ENCODE peak calls at places on chromosomes 3 and 15, in seven cellular contexts. X is IMR-90, F is neuronal stem cell, O is H1, G is H9, L is mesenchymal stem cell, T is trophoblast cell. I is an unnamed sample.

GRCh38 chr3:49657208-49657915 is 16.8 kb upstream of the APEH start:
- DNase-seq in T (no peak), G (no peak), X (no peak), O (no peak), F (no peak), L (no peak), I (no peak)

GRCh38 chr3:12869025-12869695 is 27.8 kb upstream of the RPL32 start:
- DNase-seq in F (peak; percentile 77), O (no peak), L (peak; percentile 36), G (peak; percentile 84), X (no peak), T (no peak), I (peak; percentile 66)

GRCh38 chr15:95410757-95411156 is 919.7 kb upstream of the NR2F2 start:
- DNase-seq in O (no peak), F (no peak), L (peak; percentile 45), G (no peak), X (no peak), T (no peak), I (peak; percentile 10)

GRCh38 chr3:177337548-177338331 is 140.5 kb upstream of the TBL1XR1 start:
- DNase-seq in L (peak; percentile 42), T (no peak), O (no peak), F (no peak), X (peak; percentile 82), G (no peak), I (no peak)

GRCh38 chr3:124627501-124627908 is 102.7 kb upstream of the UMPS start:
- DNase-seq in F (no peak), L (peak; percentile 37), X (peak; percentile 10), O (no peak), G (no peak), T (peak; percentile 77), I (peak; percentile 95)

GRCh38 chr3:151919030-151919328 is 45.5 kb downstream of the SUCNR1 start:
- DNase-seq in L (no peak), X (no peak), T (no peak), G (no peak), F (no peak), O (no peak), I (no peak)

GRCh38 chr15:82014989-82015388 is 30.8 kb downstream of the MEX3B start:
- DNase-seq in O (no peak), X (peak; percentile 4), L (no peak), T (no peak), F (no peak), G (no peak), I (no peak)

GRCh38 chr3:133377396-133377795 is 22.5 kb upstream of the BFSP2 start:
- DNase-seq in F (no peak), T (no peak), O (no peak), G (no peak), L (peak; percentile 43), X (peak; percentile 69), I (peak; percentile 64)

GRCh38 chr3:188262913-188263683 is 109.1 kb downstream of the LPP start:
- DNase-seq in T (no peak), F (no peak), X (peak; percentile 83), G (no peak), O (no peak), L (peak; percentile 91), I (no peak)

GRCh38 chr3:24235121-24235520 is 259.5 kb downstream of the THRB start:
- DNase-seq in G (no peak), F (no peak), O (no peak), L (peak; percentile 40), T (no peak), X (peak; percentile 31), I (no peak)

GRCh38 chr15:101062063-101062462 is 142.9 kb downstream of the LRRK1 start:
- DNase-seq in T (no peak), O (no peak), G (peak; percentile 14), F (no peak), X (no peak), L (no peak), I (no peak)

GRCh38 chr3:70789878-70790277 is 477.4 kb upstream of the MDFIC2 start:
- DNase-seq in T (no peak), G (no peak), O (no peak), L (no peak), F (no peak), X (no peak), I (no peak)

GRCh38 chr3:185420762-185421161 is 57.8 kb downstream of the MAP3K13 start:
- DNase-seq in L (no peak), F (no peak), T (no peak), G (no peak), X (no peak), O (no peak), I (no peak)

GRCh38 chr3:25428950-25429349 is 887 bp downstream of the RARB start:
- DNase-seq in L (no peak), F (no peak), X (no peak), T (no peak), G (no peak), O (no peak), I (no peak)

GRCh38 chr15:39230205-39230916 is 350.5 kb upstream of the THBS1 start:
- DNase-seq in F (no peak), X (no peak), T (no peak), O (no peak), G (no peak), L (peak; percentile 45), I (no peak)

GRCh38 chr15:88454231-88454630 is 13.0 kb downstream of the MRPL46 start:
- DNase-seq in O (no peak), X (peak; percentile 39), F (no peak), G (no peak), L (peak; percentile 5), T (no peak), I (no peak)

GRCh38 chr3:111910806-111911205 is 51.7 kb downstream of the PHLDB2 start:
- DNase-seq in G (no peak), X (peak; percentile 86), O (no peak), T (no peak), F (no peak), L (peak; percentile 81), I (peak; percentile 19)

GRCh38 chr3:124745092-124745491 is 14.8 kb downstream of the UMPS start:
- DNase-seq in X (no peak), F (no peak), T (no peak), L (no peak), G (no peak), O (no peak), I (peak; percentile 55)

GRCh38 chr15:41501191-41501917 is 7.7 kb downstream of the ITPKA start:
- DNase-seq in T (no peak), G (no peak), L (peak; percentile 26), O (no peak), F (peak; percentile 26), X (peak; percentile 44), I (peak; percentile 61)

GRCh38 chr15:31905054-31905453 is 125.3 kb upstream of the CHRNA7 start:
- DNase-seq in F (no peak), T (no peak), G (peak; percentile 67), O (no peak), X (no peak), L (no peak), I (peak; percentile 18)

GRCh38 chr15:52417501-52417900 is 111.2 kb downstream of the MYO5A start:
- DNase-seq in F (no peak), T (no peak), L (peak; percentile 60), O (no peak), X (peak; percentile 34), G (no peak), I (peak; percentile 51)

GRCh38 chr15:88431441-88431840 is 35.7 kb downstream of the MRPL46 start:
- DNase-seq in O (no peak), F (no peak), T (no peak), G (peak; percentile 66), L (no peak), X (no peak), I (peak; percentile 84)

GRCh38 chr3:20041197-20041780 is 1.0 kb downstream of the KAT2B start:
- DNase-seq in F (peak; percentile 56), L (peak; percentile 73), G (peak; percentile 71), X (peak; percentile 56), T (peak; percentile 63), O (no peak), I (peak; percentile 84)

GRCh38 chr3:52833202-52833601 is 1.6 kb downstream of the MUSTN1 start:
- DNase-seq in O (no peak), G (no peak), L (no peak), T (no peak), F (no peak), X (no peak), I (no peak)
- H3K27ac ChIP-seq in O (no peak overlapping the region), G (no peak overlapping the region), L (no peak overlapping the region), T (no peak overlapping the region), F (no peak overlapping the region), X (no peak overlapping the region), I (no peak overlapping the region)

DNA sequence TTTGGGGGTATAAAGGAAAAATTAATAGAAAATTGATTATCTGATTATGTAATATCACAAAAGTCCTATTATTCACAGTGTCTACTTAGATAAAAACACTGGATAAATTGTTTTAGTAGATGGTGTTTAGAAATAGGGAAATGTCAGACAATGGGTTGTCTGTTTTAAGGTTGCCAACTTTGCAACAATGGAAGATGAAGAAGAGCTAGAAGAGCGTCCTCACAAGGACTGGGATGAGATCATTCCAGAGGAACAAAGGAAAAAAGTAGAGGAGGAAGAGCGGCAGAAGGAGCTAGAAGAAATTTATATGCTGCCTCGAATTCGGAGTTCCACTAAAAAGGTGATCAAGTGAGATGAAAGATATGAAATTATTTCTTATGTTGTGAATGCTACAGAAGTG is 84.0 kb downstream of the CHD2 start:
- DNase-seq in T (no peak), L (no peak), F (no peak), X (no peak), O (no peak), G (no peak), I (no peak)
- H2AK5ac ChIP-seq in T (no peak overlapping the region), L (no peak overlapping the region), F (no peak overlapping the region), X (no peak overlapping the region), O (no peak overlapping the region), G (no peak overlapping the region), I (no peak overlapping the region)

GRCh38 chr3:190579514-190580137 is 65.7 kb downstream of the IL1RAP start:
- DNase-seq in G (no peak), L (peak; percentile 12), X (no peak), O (no peak), T (no peak), F (no peak), I (no peak)
- H3K27ac ChIP-seq in G (no peak overlapping the region), L (no peak overlapping the region), X (no peak overlapping the region), O (no peak overlapping the region), T (no peak overlapping the region), F (no peak overlapping the region), I (no peak overlapping the region)

DNA sequence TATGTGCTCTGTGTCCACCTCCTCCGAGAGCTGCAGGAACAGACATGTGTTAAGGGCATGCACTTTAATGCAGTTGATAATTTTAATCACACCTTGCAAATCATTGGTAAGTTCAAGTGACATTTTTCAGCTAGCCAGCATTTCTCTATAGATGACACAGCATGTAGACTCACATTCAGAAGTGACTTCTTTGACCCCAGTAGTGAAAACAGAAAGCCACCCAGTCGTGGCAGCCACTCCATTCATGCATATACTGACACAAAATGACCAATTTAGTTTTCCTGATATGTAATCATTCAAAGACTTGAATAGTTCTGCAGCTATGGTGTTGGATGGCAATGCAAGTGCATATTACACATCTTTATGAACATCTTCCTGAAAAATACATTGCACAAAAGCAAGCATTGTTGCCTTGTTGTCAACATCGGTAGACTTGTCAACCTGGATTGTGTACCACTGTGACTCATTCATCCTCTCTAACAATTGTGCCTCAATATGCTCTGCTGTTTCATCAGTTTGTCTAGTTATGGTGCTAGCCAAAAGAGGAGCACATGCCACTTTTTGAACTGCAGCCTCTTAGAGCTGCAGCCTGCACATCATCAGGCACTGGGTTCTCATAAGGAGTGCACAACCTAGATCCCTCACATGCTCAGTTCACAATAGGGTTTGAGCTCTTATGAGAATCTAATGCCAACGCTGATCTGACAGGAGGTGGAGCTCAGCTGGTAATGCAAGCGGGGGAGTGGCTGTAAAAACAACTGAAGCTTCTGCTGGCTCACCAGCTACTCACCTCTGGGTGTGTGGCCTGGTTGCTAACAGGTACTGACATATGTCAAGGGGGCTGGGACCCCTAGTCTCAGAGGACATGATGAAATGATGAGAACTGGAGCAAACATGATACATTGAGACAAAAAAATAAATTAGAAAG is 622.0 kb downstream of the PYDC2 start:
- DNase-seq in G (no peak), X (no peak), T (no peak), L (no peak), F (no peak), O (no peak), I (no peak)
- H2AK5ac ChIP-seq in G (no peak overlapping the region), X (no peak overlapping the region), T (no peak overlapping the region), L (no peak overlapping the region), F (no peak overlapping the region), O (no peak overlapping the region), I (peak overlapping the region; percentile 89)

I was measured in mesendoderm.